ENCODE peak calls at places on chromosomes 3 and 15, in five cellular contexts. E is GM12865, U is NT2/D1, J is BE2C, X is GM23338. F is an unnamed sample.

GRCh38 chr3:40497288-40497687 is 8.6 kb upstream of the ZNF620 start:
- DNase-seq in X (no peak), J (no peak), E (no peak), U (no peak), F (no peak)

GRCh38 chr15:86540840-86541467 is 461.3 kb downstream of the AGBL1 start:
- DNase-seq in X (no peak), J (no peak), E (no peak), U (no peak), F (no peak)

GRCh38 chr15:101391431-101391830 is 96.4 kb upstream of the SNRPA1 start:
- DNase-seq in X (no peak), J (no peak), E (no peak), U (no peak), F (no peak)

GRCh38 chr3:114554716-114555115 is 260.9 kb downstream of the TIGIT start:
- DNase-seq in U (no peak), X (no peak), J (no peak), E (no peak), F (no peak)

GRCh38 chr3:108088146-108088545 is 2.7 kb downstream of the CD47 start:
- DNase-seq in J (no peak), U (no peak), X (no peak), E (no peak), F (no peak)

GRCh38 chr3:20185364-20185732 is 658 bp downstream of the SGO1 start:
- DNase-seq in J (no peak), X (peak), E (peak), U (no peak), F (no peak)

GRCh38 chr3:60294181-60294580 is 957.1 kb downstream of the FHIT start:
- DNase-seq in U (no peak), E (no peak), X (no peak), J (no peak), F (peak)

GRCh38 chr15:62649793-62650420 is 392.6 kb upstream of the TPM1 start:
- DNase-seq in E (peak), X (no peak), J (no peak), U (no peak), F (no peak)

GRCh38 chr15:25368855-25369254 is 70.0 kb downstream of the UBE3A start:
- DNase-seq in J (no peak), E (no peak), U (no peak), X (no peak), F (no peak)

GRCh38 chr15:35624881-35625280 is 78.9 kb upstream of the DPH6 start:
- DNase-seq in J (no peak), E (no peak), U (no peak), X (no peak), F (peak)

GRCh38 chr15:82692171-82692570 is 17.5 kb downstream of the AP3B2 start:
- DNase-seq in E (no peak), J (no peak), U (no peak), X (no peak), F (no peak)

GRCh38 chr15:85979929-85980328 is 99.7 kb upstream of the AGBL1 start:
- DNase-seq in J (no peak), U (no peak), E (no peak), X (no peak), F (no peak)

GRCh38 chr3:111691293-111691909 is 96.3 kb upstream of the ZBED2 start:
- DNase-seq in J (no peak), U (no peak), X (peak), E (peak), F (no peak)

GRCh38 chr15:77455696-77456293 is 35.1 kb downstream of the HMG20A start:
- DNase-seq in J (no peak), U (no peak), E (peak), X (no peak), F (peak)

GRCh38 chr3:56759532-56759931 is 42.2 kb downstream of the ARHGEF3 start:
- DNase-seq in J (no peak), U (no peak), E (peak), X (no peak), F (no peak)

GRCh38 chr15:85692873-85693272 is 101.9 kb downstream of the KLHL25 start:
- DNase-seq in U (no peak), X (no peak), J (no peak), E (peak), F (no peak)

GRCh38 chr3:128376516-128376915 is 90.2 kb downstream of the DNAJB8 start:
- DNase-seq in X (no peak), E (no peak), J (no peak), U (no peak), F (no peak)

GRCh38 chr15:79371581-79371980 is 60.6 kb upstream of the MINAR1 start:
- DNase-seq in J (no peak), U (no peak), X (no peak), E (no peak), F (no peak)

GRCh38 chr3:35638640-35639250 is 580 bp upstream of the ARPP21 start:
- DNase-seq in U (no peak), E (no peak), X (peak), J (peak), F (no peak)

GRCh38 chr3:152834354-152835310 is at the start of gene P2RY1:
- DNase-seq in J (peak), X (peak), U (peak), E (peak), F (no peak)

GRCh38 chr3:47899495-47900108 is 96.7 kb downstream of the DHX30 start:
- DNase-seq in X (no peak), J (no peak), E (no peak), U (no peak), F (no peak)

GRCh38 chr3:42658091-42658770 is 4.7 kb downstream of the ZBTB47 start:
- DNase-seq in X (no peak), J (no peak), U (no peak), E (no peak), F (no peak)
- H3K4me3 ChIP-seq in X (no peak), J (no peak), U (no peak), E (no peak), F (no peak)

DNA sequence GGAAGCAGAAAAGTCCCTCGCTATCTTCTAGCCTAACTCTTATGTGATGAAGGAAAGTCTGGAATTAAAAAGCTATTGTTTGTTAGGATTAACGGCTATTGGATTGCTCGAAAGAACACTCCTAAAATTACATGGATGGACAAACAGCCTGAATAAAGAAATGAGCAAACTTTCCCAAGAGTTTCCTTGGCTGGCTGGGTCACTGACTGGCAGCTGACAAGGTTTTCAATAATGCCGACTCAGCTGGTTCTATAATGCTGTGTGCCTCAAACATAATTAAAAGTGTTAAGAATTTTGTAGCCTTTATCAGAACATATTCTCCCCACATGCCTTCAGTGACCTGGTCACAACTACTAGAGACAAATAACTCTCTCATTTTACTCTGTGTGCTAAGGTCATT is 142.9 kb upstream of the ADAMTS9 start:
- DNase-seq in E (no peak), X (no peak), U (no peak), J (no peak), F (no peak)
- H3K4me3 ChIP-seq in E (no peak), X (no peak), U (no peak), J (no peak), F (no peak)

DNA sequence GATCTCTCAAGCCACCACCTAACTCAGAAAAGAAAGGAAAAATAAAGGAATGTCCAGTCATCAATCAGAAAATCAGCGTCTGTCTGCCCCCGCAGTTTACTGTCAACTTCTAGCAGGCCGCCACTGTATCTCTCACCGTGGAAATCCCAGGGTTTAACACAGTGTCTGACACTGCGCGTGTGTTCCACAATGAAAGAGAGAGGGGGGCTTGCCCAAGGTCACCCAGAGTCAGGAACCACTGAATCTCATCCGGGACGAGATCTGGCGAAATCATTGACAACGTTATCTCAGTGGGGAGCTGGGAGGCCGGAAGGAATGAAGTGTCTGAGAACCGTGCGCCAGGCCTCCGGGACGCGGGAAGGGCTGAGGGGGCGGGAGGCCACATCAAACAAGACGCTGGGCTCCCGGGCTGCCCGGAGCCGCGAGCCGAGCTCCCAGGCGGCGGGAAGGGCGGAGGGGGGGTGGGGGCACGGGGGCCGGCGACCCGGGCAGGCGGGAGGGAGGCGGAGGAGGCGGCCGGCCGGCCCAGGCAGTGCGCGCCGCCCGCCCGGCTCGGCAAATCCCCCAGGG is 2.2 kb upstream of the HES1 start:
- DNase-seq in E (no peak), U (peak), X (peak), J (no peak), F (no peak)
- H3K4me3 ChIP-seq in E (no peak), U (peak), X (peak), J (peak), F (peak)

GRCh38 chr15:74784854-74785715 is 3.2 kb downstream of the CSK start:
- DNase-seq in U (no peak), E (peak), X (no peak), J (no peak), F (no peak)
- H3K4me3 ChIP-seq in U (no peak), E (peak), X (no peak), J (no peak), F (no peak)

GRCh38 chr3:54087581-54088410 is 34.6 kb upstream of the CACNA2D3 start:
- DNase-seq in E (no peak), U (no peak), X (peak), J (peak), F (no peak)
- H3K4me3 ChIP-seq in E (no peak), U (no peak), X (peak), J (peak), F (no peak)

DNA sequence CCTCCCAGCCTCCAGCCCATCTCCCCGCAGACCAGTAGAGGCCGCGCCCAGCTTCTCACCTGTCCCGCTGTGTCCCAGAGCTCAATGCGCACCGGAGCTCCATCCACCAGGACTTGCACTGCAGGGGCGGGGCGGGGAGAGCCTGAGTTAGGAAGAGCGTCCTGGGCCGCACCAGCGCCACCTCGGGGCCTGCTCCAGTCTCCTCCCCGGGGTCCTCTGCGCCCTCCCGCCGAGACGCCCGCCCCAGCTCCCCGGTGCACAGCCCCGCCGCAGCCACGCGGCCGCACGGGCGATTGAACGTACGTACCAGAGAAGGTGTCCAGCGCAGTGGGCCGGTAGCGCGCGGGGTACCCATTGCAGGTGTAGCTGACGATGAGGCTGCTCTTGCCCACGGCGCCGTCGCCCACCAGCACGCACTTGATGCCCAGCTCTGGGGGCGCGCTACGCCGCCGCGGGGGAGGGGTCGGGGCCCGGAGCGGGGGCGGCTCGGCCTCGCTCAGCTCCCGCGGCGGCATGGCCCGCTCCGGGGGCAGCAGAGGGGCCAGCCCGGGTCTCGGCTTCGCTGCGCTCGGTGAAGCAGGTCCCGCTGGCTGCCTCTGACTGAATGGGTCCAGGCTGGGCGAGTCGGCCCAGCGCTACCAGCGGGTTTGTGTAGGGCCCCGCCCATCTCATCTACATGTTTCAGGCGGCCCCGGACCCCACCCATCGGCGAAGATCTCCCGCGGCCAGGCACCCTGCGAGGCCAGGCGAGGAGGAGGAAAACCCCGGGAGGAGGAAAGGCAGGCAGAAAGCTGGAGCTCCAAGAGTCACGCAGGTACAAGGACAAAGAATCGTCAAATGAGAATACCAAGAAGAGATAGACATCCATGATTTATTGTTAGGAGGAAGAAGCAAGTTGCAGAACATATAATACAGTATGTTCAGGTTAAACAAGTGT is at the start of gene RHOV:
- DNase-seq in U (no peak), J (peak), E (peak), X (peak), F (no peak)
- H3K4me3 ChIP-seq in U (peak), J (peak), E (peak), X (peak), F (peak)

GRCh38 chr15:65028921-65029735 is at the start of gene MTFMT:
- DNase-seq in X (peak), J (peak), U (peak), E (peak), F (no peak)

GRCh38 chr15:65028338-65028737 is 1.1 kb downstream of the MTFMT start:
- DNase-seq in U (no peak), E (no peak), X (no peak), J (no peak), F (no peak)

GRCh38 chr15:65026756-65027155 is 2.7 kb downstream of the MTFMT start:
- DNase-seq in J (no peak), X (no peak), U (no peak), E (no peak), F (no peak)

GRCh38 chr15:65027593-65027992 is 1.8 kb downstream of the MTFMT start:
- DNase-seq in U (no peak), J (no peak), X (no peak), E (no peak), F (no peak)

DNA sequence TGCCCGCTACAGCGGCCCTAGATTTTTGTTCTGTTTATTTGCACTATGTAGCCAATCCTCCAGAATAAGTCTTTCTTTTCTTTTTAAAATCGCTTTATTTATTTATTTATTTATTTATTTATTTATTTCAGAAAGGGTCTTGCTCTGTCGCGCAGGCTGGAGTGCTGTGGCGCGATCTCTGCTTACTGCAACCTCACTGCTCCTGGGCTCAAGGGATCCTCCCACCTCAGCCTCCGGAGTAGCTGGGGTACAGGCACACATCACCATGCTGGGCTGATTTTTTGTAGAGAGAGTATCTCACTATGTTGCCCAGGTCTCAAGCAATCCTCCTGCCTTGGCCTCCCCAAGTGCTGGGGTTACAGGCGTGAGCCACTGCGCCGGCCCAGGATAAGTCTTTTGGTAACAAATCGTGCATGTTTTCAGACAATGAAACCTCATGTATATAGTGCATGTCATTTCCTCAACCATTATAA is 333 bp upstream of the MTFMT start:
- DNase-seq in U (no peak), E (no peak), J (no peak), X (no peak), F (no peak)
- H3K4me3 ChIP-seq in U (no peak), E (no peak), J (peak), X (peak), F (peak)